ENCODE peak calls at places on chromosomes 1 and 21, in six cellular contexts. One of them, this sample, is unnamed. For H3K4me1, the result is how much of the 10 kb centered on the place peaks cover.

GRCh38 chr1:29849038-29849750 is 612.9 kb downstream of the PTPRU start:
- DNase-seq in IMR-90: peak
- DNase-seq in DND-41: peak
- DNase-seq in OCI-LY7: peak
- DNase-seq in HCT116: no peak
- DNase-seq in GM23248: peak
- DNase-seq in this sample: peak

GRCh38 chr1:74010206-74010605 is 187.8 kb downstream of the LRRIQ3 start:
- DNase-seq in IMR-90: no peak
- DNase-seq in DND-41: peak
- DNase-seq in OCI-LY7: peak
- DNase-seq in HCT116: no peak
- DNase-seq in GM23248: no peak
- DNase-seq in this sample: no peak

GRCh38 chr1:170586942-170587593 is 55.1 kb downstream of the GORAB start:
- DNase-seq in IMR-90: peak
- DNase-seq in DND-41: no peak
- DNase-seq in OCI-LY7: no peak
- DNase-seq in HCT116: no peak
- DNase-seq in GM23248: peak
- DNase-seq in this sample: no peak

GRCh38 chr1:40944326-40944725 is 35.2 kb upstream of the CTPS1 start:
- DNase-seq in IMR-90: peak
- DNase-seq in DND-41: no peak
- DNase-seq in OCI-LY7: no peak
- DNase-seq in HCT116: no peak
- DNase-seq in GM23248: peak
- DNase-seq in this sample: no peak

GRCh38 chr1:226733309-226733708 is 5.8 kb downstream of the ITPKB start:
- DNase-seq in IMR-90: no peak
- DNase-seq in DND-41: no peak
- DNase-seq in OCI-LY7: no peak
- DNase-seq in HCT116: no peak
- DNase-seq in GM23248: no peak
- DNase-seq in this sample: no peak

GRCh38 chr1:2587860-2588571 is 1.4 kb downstream of the PRXL2B start:
- DNase-seq in IMR-90: no peak
- DNase-seq in DND-41: no peak
- DNase-seq in OCI-LY7: no peak
- DNase-seq in HCT116: no peak
- DNase-seq in GM23248: no peak
- DNase-seq in this sample: no peak

GRCh38 chr1:84825161-84825560 is 67.8 kb downstream of the LPAR3 start:
- DNase-seq in IMR-90: no peak
- DNase-seq in DND-41: no peak
- DNase-seq in OCI-LY7: no peak
- DNase-seq in HCT116: no peak
- DNase-seq in GM23248: no peak
- DNase-seq in this sample: no peak

GRCh38 chr1:176719478-176719877 is 256.5 kb downstream of the PAPPA2 start:
- DNase-seq in IMR-90: no peak
- DNase-seq in DND-41: no peak
- DNase-seq in OCI-LY7: no peak
- DNase-seq in HCT116: no peak
- DNase-seq in GM23248: no peak
- DNase-seq in this sample: no peak

GRCh38 chr1:186240436-186240835 is 134.6 kb downstream of the TPR start:
- DNase-seq in IMR-90: no peak
- DNase-seq in DND-41: no peak
- DNase-seq in OCI-LY7: no peak
- DNase-seq in HCT116: no peak
- DNase-seq in GM23248: no peak
- DNase-seq in this sample: no peak

GRCh38 chr1:115781830-115782229 is 13.3 kb upstream of the CASQ2 start:
- DNase-seq in IMR-90: no peak
- DNase-seq in DND-41: no peak
- DNase-seq in OCI-LY7: no peak
- DNase-seq in HCT116: no peak
- DNase-seq in GM23248: no peak
- DNase-seq in this sample: no peak

GRCh38 chr1:161972828-161973227 is 50.8 kb downstream of the OLFML2B start:
- DNase-seq in IMR-90: no peak
- DNase-seq in DND-41: no peak
- DNase-seq in OCI-LY7: no peak
- DNase-seq in HCT116: no peak
- DNase-seq in GM23248: no peak
- DNase-seq in this sample: no peak

GRCh38 chr1:184943998-184944397 is 30.3 kb downstream of the NIBAN1 start:
- DNase-seq in IMR-90: no peak
- DNase-seq in DND-41: no peak
- DNase-seq in OCI-LY7: no peak
- DNase-seq in HCT116: no peak
- DNase-seq in GM23248: no peak
- DNase-seq in this sample: no peak

GRCh38 chr1:86499987-86500593 is 31.4 kb downstream of the CLCA1 start:
- DNase-seq in IMR-90: peak
- DNase-seq in DND-41: no peak
- DNase-seq in OCI-LY7: peak
- DNase-seq in HCT116: peak
- DNase-seq in GM23248: peak
- DNase-seq in this sample: no peak

GRCh38 chr1:172476218-172476811 is 32.4 kb upstream of the PIGC start:
- DNase-seq in IMR-90: no peak
- DNase-seq in DND-41: no peak
- DNase-seq in OCI-LY7: no peak
- DNase-seq in HCT116: peak
- DNase-seq in GM23248: no peak
- DNase-seq in this sample: no peak

GRCh38 chr1:240763771-240764170 is 151.8 kb upstream of the GREM2 start:
- DNase-seq in IMR-90: no peak
- DNase-seq in DND-41: no peak
- DNase-seq in OCI-LY7: no peak
- DNase-seq in HCT116: no peak
- DNase-seq in GM23248: no peak
- DNase-seq in this sample: no peak

GRCh38 chr1:227961651-227962050 is 13.9 kb upstream of the WNT9A start:
- DNase-seq in IMR-90: no peak
- DNase-seq in DND-41: no peak
- DNase-seq in OCI-LY7: peak
- DNase-seq in HCT116: no peak
- DNase-seq in GM23248: no peak
- DNase-seq in this sample: no peak

GRCh38 chr1:193674292-193674944 is 488.0 kb upstream of the B3GALT2 start:
- DNase-seq in IMR-90: peak
- DNase-seq in DND-41: no peak
- DNase-seq in OCI-LY7: no peak
- DNase-seq in HCT116: no peak
- DNase-seq in GM23248: no peak
- DNase-seq in this sample: no peak

GRCh38 chr1:30103708-30104107 is 619.7 kb downstream of the MATN1 start:
- DNase-seq in IMR-90: no peak
- DNase-seq in DND-41: no peak
- DNase-seq in OCI-LY7: no peak
- DNase-seq in HCT116: no peak
- DNase-seq in GM23248: no peak
- DNase-seq in this sample: no peak

GRCh38 chr21:45348591-45349327 is 56.2 kb upstream of the COL18A1 start:
- DNase-seq in IMR-90: no peak
- DNase-seq in DND-41: no peak
- DNase-seq in OCI-LY7: no peak
- DNase-seq in HCT116: no peak
- DNase-seq in GM23248: no peak
- DNase-seq in this sample: no peak

GRCh38 chr21:36792505-36792967 is 93.6 kb downstream of the SIM2 start:
- DNase-seq in IMR-90: peak
- DNase-seq in DND-41: no peak
- DNase-seq in OCI-LY7: no peak
- DNase-seq in HCT116: no peak
- DNase-seq in GM23248: peak
- DNase-seq in this sample: no peak

GRCh38 chr1:184759097-184759496 is 4.4 kb upstream of the EDEM3 start:
- DNase-seq in IMR-90: no peak
- DNase-seq in DND-41: no peak
- DNase-seq in OCI-LY7: no peak
- DNase-seq in HCT116: no peak
- DNase-seq in GM23248: no peak
- DNase-seq in this sample: no peak

GRCh38 chr21:25501448-25501847 is 105.8 kb downstream of the MRPL39 start:
- DNase-seq in IMR-90: no peak
- DNase-seq in DND-41: no peak
- DNase-seq in OCI-LY7: no peak
- DNase-seq in HCT116: no peak
- DNase-seq in GM23248: no peak
- DNase-seq in this sample: no peak

GRCh38 chr1:89519779-89520358 is 4.8 kb upstream of the LRRC8B start:
- DNase-seq in IMR-90: peak
- DNase-seq in DND-41: peak
- DNase-seq in OCI-LY7: peak
- DNase-seq in HCT116: peak
- DNase-seq in GM23248: peak
- DNase-seq in this sample: peak

GRCh38 chr1:228096416-228097332 is 6.5 kb downstream of the C1orf35 start:
- DNase-seq in IMR-90: no peak
- DNase-seq in DND-41: peak
- DNase-seq in OCI-LY7: no peak
- DNase-seq in HCT116: no peak
- DNase-seq in GM23248: no peak
- DNase-seq in this sample: no peak

GRCh38 chr1:151837197-151837596 is 2.4 kb downstream of the C2CD4D start:
- DNase-seq in IMR-90: no peak
- DNase-seq in DND-41: peak
- DNase-seq in OCI-LY7: no peak
- DNase-seq in HCT116: no peak
- DNase-seq in GM23248: no peak
- DNase-seq in this sample: no peak

GRCh38 chr21:34910396-34910795 is 138.7 kb downstream of the RUNX1 start:
- DNase-seq in IMR-90: no peak
- DNase-seq in DND-41: no peak
- DNase-seq in OCI-LY7: no peak
- DNase-seq in HCT116: no peak
- DNase-seq in GM23248: no peak
- DNase-seq in this sample: no peak

GRCh38 chr1:61120998-61121397 is 38.6 kb downstream of the NFIA start:
- DNase-seq in IMR-90: no peak
- DNase-seq in DND-41: no peak
- DNase-seq in OCI-LY7: no peak
- DNase-seq in HCT116: no peak
- DNase-seq in GM23248: peak
- DNase-seq in this sample: no peak

GRCh38 chr1:61120307-61120840 is 38.0 kb downstream of the NFIA start:
- DNase-seq in IMR-90: no peak
- DNase-seq in DND-41: no peak
- DNase-seq in OCI-LY7: no peak
- DNase-seq in HCT116: no peak
- DNase-seq in GM23248: peak
- DNase-seq in this sample: no peak

GRCh38 chr1:61123321-61123720 is 41.0 kb downstream of the NFIA start:
- DNase-seq in IMR-90: no peak
- DNase-seq in DND-41: no peak
- DNase-seq in OCI-LY7: no peak
- DNase-seq in HCT116: no peak
- DNase-seq in GM23248: no peak
- DNase-seq in this sample: no peak

GRCh38 chr1:61122389-61122788 is 40.0 kb downstream of the NFIA start:
- DNase-seq in IMR-90: no peak
- DNase-seq in DND-41: no peak
- DNase-seq in OCI-LY7: no peak
- DNase-seq in HCT116: no peak
- DNase-seq in GM23248: no peak
- DNase-seq in this sample: no peak

DNA sequence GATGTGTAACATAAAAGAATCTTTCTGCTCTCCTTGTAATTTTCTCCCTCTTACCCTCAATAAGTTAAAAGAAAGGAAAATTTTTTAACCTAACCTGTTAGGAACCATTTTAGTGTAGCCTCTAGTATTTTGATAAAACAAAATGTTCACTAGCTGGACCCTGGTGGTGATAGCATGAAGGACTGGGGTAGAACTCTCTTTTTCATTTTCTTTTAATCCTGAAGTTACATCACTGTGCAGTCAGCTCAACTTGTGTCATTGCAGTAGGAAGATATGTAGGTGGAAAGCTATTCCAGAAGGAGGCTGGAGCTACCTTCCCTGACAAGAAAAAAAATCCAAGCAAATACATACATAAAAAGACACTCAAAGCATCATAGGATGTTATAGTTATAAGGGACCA is 39.3 kb downstream of the NFIA start:
- DNase-seq in IMR-90: no peak
- DNase-seq in DND-41: no peak
- DNase-seq in OCI-LY7: no peak
- DNase-seq in HCT116: no peak
- DNase-seq in GM23248: peak
- DNase-seq in this sample: no peak
- H3K4me1 ChIP-seq in IMR-90: under half
- H3K4me1 ChIP-seq in DND-41: under half
- H3K4me1 ChIP-seq in OCI-LY7: under half
- H3K4me1 ChIP-seq in HCT116: under half
- H3K4me1 ChIP-seq in GM23248: under half
- H3K4me1 ChIP-seq in this sample: under half

DNA sequence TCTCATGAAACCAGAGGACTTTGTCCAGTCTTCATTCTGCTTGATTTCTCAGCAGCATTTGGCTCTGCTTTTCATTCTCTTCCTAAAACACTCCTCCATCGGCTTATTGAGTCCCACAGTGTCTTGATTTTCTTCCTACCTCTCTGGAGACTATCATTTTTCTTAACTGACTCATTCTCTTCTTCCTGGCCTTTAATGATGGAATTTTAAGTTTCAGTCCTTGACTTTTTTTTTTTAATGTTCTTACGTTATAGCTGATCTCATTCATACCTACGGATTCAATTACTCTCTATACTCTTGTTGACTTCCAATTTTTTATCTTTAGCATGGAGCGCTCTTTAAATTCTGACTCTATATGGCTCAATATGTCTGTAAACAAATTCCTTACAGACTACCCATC is 111.1 kb downstream of the NEK7 start:
- DNase-seq in IMR-90: peak
- DNase-seq in DND-41: no peak
- DNase-seq in OCI-LY7: no peak
- DNase-seq in HCT116: no peak
- DNase-seq in GM23248: peak
- DNase-seq in this sample: no peak
- H3K27ac ChIP-seq in IMR-90: peak
- H3K27ac ChIP-seq in DND-41: no peak
- H3K27ac ChIP-seq in OCI-LY7: no peak
- H3K27ac ChIP-seq in HCT116: no peak
- H3K27ac ChIP-seq in GM23248: peak
- H3K27ac ChIP-seq in this sample: no peak

GRCh38 chr1:196723325-196724185 is 51.1 kb upstream of the CFHR3 start:
- DNase-seq in IMR-90: peak
- DNase-seq in DND-41: peak
- DNase-seq in OCI-LY7: peak
- DNase-seq in HCT116: peak
- DNase-seq in GM23248: peak
- DNase-seq in this sample: no peak
- H3K4me3 ChIP-seq in IMR-90: no peak
- H3K4me3 ChIP-seq in DND-41: no peak
- H3K4me3 ChIP-seq in OCI-LY7: no peak
- H3K4me3 ChIP-seq in HCT116: no peak
- H3K4me3 ChIP-seq in GM23248: no peak
- H3K4me3 ChIP-seq in this sample: no peak

GRCh38 chr1:64518692-64519481 is 49.0 kb downstream of the CACHD1 start:
- DNase-seq in IMR-90: no peak
- DNase-seq in DND-41: no peak
- DNase-seq in OCI-LY7: no peak
- DNase-seq in HCT116: no peak
- DNase-seq in GM23248: no peak
- DNase-seq in this sample: no peak
- H3K4me1 ChIP-seq in IMR-90: under half
- H3K4me1 ChIP-seq in DND-41: under half
- H3K4me1 ChIP-seq in OCI-LY7: under half
- H3K4me1 ChIP-seq in HCT116: under half
- H3K4me1 ChIP-seq in GM23248: half or more
- H3K4me1 ChIP-seq in this sample: under half